ENCODE peak calls at places on chromosome 22, in ten cellular contexts. B is fibroblast of mammary gland, A is HFFc6, F is cardiac muscle cell, W is H9, Z is dermis blood vessel endothelial cell, P is COR-L47, J is globus pallidus, L is upper lobe of right lung, I is adrenal gland. G is an unnamed sample.

GRCh38 chr22:42270512-42271190 is at the start of gene TCF20:
- DNase-seq in F (peak; percentile 91), J (peak; percentile 66), L (peak; percentile 89), W (no peak), Z (peak; percentile 80), B (peak; percentile 54), P (peak; percentile 78), I (peak; percentile 80), A (peak; percentile 52), G (no peak)

GRCh38 chr22:46574438-46574992 is 37.1 kb upstream of the CELSR1 start:
- DNase-seq in P (no peak), W (no peak), I (no peak), J (no peak), F (no peak), A (no peak), Z (no peak), L (no peak), B (no peak), G (peak; percentile 46)

GRCh38 chr22:22616636-22617035 is 27.8 kb upstream of the GGTLC2 start:
- DNase-seq in L (no peak), I (no peak), W (no peak), B (no peak), J (no peak), P (no peak), F (no peak), Z (no peak), A (no peak), G (no peak)

GRCh38 chr22:28817919-28818859 is 17.8 kb upstream of the XBP1 start:
- DNase-seq in I (peak; percentile 85), F (peak; percentile 73), L (peak; percentile 76), P (no peak), W (no peak), J (no peak), B (no peak), A (no peak), Z (no peak), G (no peak)

GRCh38 chr22:32378703-32379272 is 21.1 kb downstream of the RFPL3 start:
- DNase-seq in F (peak; percentile 45), A (peak; percentile 39), J (peak; percentile 74), W (peak; percentile 81), Z (peak; percentile 84), I (peak; percentile 17), L (no peak), P (no peak), B (peak; percentile 40), G (no peak)

GRCh38 chr22:39727541-39727940 is 157.0 kb downstream of the CACNA1I start:
- DNase-seq in F (no peak), I (peak; percentile 17), A (no peak), P (no peak), Z (peak; percentile 2), W (no peak), L (peak; percentile 28), J (no peak), B (peak; percentile 41), G (no peak)

GRCh38 chr22:25404556-25404922 is 159.9 kb upstream of the GRK3 start:
- DNase-seq in B (no peak), W (no peak), P (no peak), Z (peak; percentile 25), A (no peak), F (no peak), J (no peak), I (no peak), L (no peak), G (no peak)

GRCh38 chr22:17056807-17057206 is 28.0 kb upstream of the IL17RA start:
- DNase-seq in F (no peak), J (no peak), I (no peak), W (no peak), P (no peak), B (no peak), L (no peak), Z (no peak), A (no peak), G (no peak)

G was measured in RWPE2.